ENCODE peak calls at places on chromosomes 7 and 10, in nine cellular contexts. I is NCI-H1436; F is effector CD8-positive, alpha-beta T cell; R is CD4-positive, alpha-beta memory T cell; J is activated CD8-positive, alpha-beta memory T cell treated with anti-CD3 and anti-CD28 coated beads, Interleukin-2, amount 50 U/mL, for 48 hours; B is HTR-8/SVneo; A is mesothelial cell of epicardium; C is germinal center; G is H9. V is an unnamed sample.
A peak's percentile ranks its signal among the peaks of the same experiment; 100 is the strongest.

GRCh38 chr10:68829952-68830351 is 2.6 kb downstream of the STOX1 start:
- DNase-seq in I (no peak), F (no peak), R (no peak), J (no peak), B (no peak), A (no peak), C (no peak), G (no peak), V (no peak)

GRCh38 chr7:375491-375821 is 85.5 kb downstream of the FOXL3 start:
- DNase-seq in I (no peak), F (no peak), R (no peak), J (no peak), B (no peak), A (peak; percentile 31), C (no peak), G (peak; percentile 27), V (peak; percentile 6)

GRCh38 chr10:133378251-133379096 is 588 bp upstream of the PAOX start:
- DNase-seq in I (peak; percentile 50), F (peak; percentile 36), R (peak; percentile 59), J (peak; percentile 83), B (peak; percentile 31), A (peak; percentile 76), C (peak; percentile 61), G (peak; percentile 47), V (peak; percentile 65)

GRCh38 chr10:76329891-76330575 is 898.6 kb downstream of the LRMDA start:
- DNase-seq in I (no peak), F (no peak), R (no peak), J (no peak), B (no peak), A (no peak), C (no peak), G (no peak), V (no peak)

GRCh38 chr10:105844653-105845052 is 1203.6 kb downstream of the SORCS3 start:
- DNase-seq in I (no peak), F (no peak), R (no peak), J (no peak), B (no peak), A (no peak), C (no peak), G (peak; percentile 32), V (no peak)

GRCh38 chr10:93916257-93917063 is 22.7 kb downstream of the SLC35G1 start:
- DNase-seq in I (peak; percentile 14), F (no peak), R (no peak), J (no peak), B (peak; percentile 41), A (no peak), C (no peak), G (no peak), V (peak; percentile 33)

GRCh38 chr7:8714791-8715190 is 281.4 kb downstream of the NXPH1 start:
- DNase-seq in I (no peak), F (no peak), R (no peak), J (no peak), B (no peak), A (no peak), C (no peak), G (no peak), V (no peak)

GRCh38 chr7:83119496-83119895 is 43.2 kb downstream of the PCLO start:
- DNase-seq in I (no peak), F (no peak), R (no peak), J (no peak), B (no peak), A (no peak), C (no peak), G (no peak), V (no peak)

GRCh38 chr7:54995631-54996340 is 23.0 kb upstream of the EGFR start:
- DNase-seq in I (no peak), F (no peak), R (peak; percentile 26), J (no peak), B (peak; percentile 60), A (no peak), C (no peak), G (no peak), V (no peak)

GRCh38 chr10:91672021-91672608 is 39.2 kb upstream of the PPP1R3C start:
- DNase-seq in I (no peak), F (no peak), R (no peak), J (no peak), B (peak; percentile 80), A (no peak), C (no peak), G (peak; percentile 48), V (peak; percentile 55)

GRCh38 chr10:92757066-92757716 is 67.4 kb downstream of the HHEX start:
- DNase-seq in I (no peak), F (no peak), R (no peak), J (no peak), B (peak; percentile 47), A (peak; percentile 41), C (peak; percentile 83), G (peak; percentile 63), V (peak; percentile 82)

GRCh38 chr10:3190817-3191216 is 18.2 kb upstream of the PITRM1 start:
- DNase-seq in I (no peak), F (no peak), R (no peak), J (no peak), B (no peak), A (no peak), C (no peak), G (no peak), V (no peak)

GRCh38 chr7:55185941-55186609 is 167.3 kb downstream of the EGFR start:
- DNase-seq in I (no peak), F (no peak), R (no peak), J (no peak), B (peak; percentile 96), A (no peak), C (no peak), G (no peak), V (no peak)

GRCh38 chr7:7706101-7706511 is 12.3 kb downstream of the RPA3 start:
- DNase-seq in I (no peak), F (no peak), R (no peak), J (no peak), B (no peak), A (no peak), C (no peak), G (no peak), V (no peak)

GRCh38 chr7:143013897-143014296 is 13.0 kb downstream of the OR9A2 start:
- DNase-seq in I (no peak), F (no peak), R (no peak), J (no peak), B (no peak), A (no peak), C (no peak), G (no peak), V (no peak)

GRCh38 chr10:10826125-10826524 is 191.5 kb upstream of the CELF2 start:
- DNase-seq in I (no peak), F (no peak), R (no peak), J (no peak), B (peak; percentile 4), A (no peak), C (no peak), G (no peak), V (no peak)

GRCh38 chr10:119211625-119212441 is 4.5 kb downstream of the GRK5 start:
- DNase-seq in I (no peak), F (no peak), R (peak; percentile 68), J (no peak), B (no peak), A (no peak), C (no peak), G (no peak), V (no peak)

V was measured in iPS-NIHi11.